ENCODE peak calls at places on chromosomes 16 and 17, in six cellular contexts. R is EL, O is progenitor cell of endocrine pancreas, A is H54, L is ELF-1, Q is substantia nigra. Y is an unnamed sample.

GRCh38 chr17:73595068-73595865 is 49.0 kb downstream of the SDK2 start:
- DNase-seq in L (peak; percentile 74), Q (no peak), R (no peak), O (peak; percentile 34), A (peak; percentile 26), Y (peak; percentile 77)

GRCh38 chr16:27228621-27229501 is 25.5 kb downstream of the KDM8 start:
- DNase-seq in O (no peak), L (no peak), R (no peak), A (no peak), Q (no peak), Y (peak; percentile 96)

GRCh38 chr16:19071811-19072777 is 4.7 kb downstream of the COQ7 start:
- DNase-seq in R (peak; percentile 48), L (peak; percentile 56), Q (peak; percentile 7), O (peak; percentile 45), A (no peak), Y (peak; percentile 70)

GRCh38 chr17:45905812-45906211 is 11.5 kb downstream of the MAPT start:
- DNase-seq in Q (no peak), L (no peak), O (no peak), R (no peak), A (no peak), Y (peak; percentile 77)

GRCh38 chr16:889586-889985 is 81.2 kb downstream of the LMF1 start:
- DNase-seq in L (no peak), A (no peak), R (no peak), Q (no peak), O (no peak), Y (no peak)

GRCh38 chr16:74455619-74456289 is 34.5 kb upstream of the CLEC18B start:
- DNase-seq in A (no peak), R (peak; percentile 63), O (no peak), Q (no peak), L (no peak), Y (no peak)

GRCh38 chr16:19085679-19086200 is 18.3 kb downstream of the COQ7 start:
- DNase-seq in A (no peak), Q (no peak), R (peak; percentile 42), O (no peak), L (peak; percentile 44), Y (no peak)

GRCh38 chr16:47627056-47627455 is 165.9 kb downstream of the PHKB start:
- DNase-seq in Q (no peak), R (no peak), O (no peak), A (no peak), L (no peak), Y (no peak)

GRCh38 chr17:73797594-73798110 is 153.4 kb upstream of the SDK2 start:
- DNase-seq in R (no peak), L (no peak), Q (no peak), O (no peak), A (no peak), Y (no peak)

GRCh38 chr17:50423553-50424159 is 2.4 kb upstream of the ACSF2 start:
- DNase-seq in O (no peak), Q (no peak), A (peak; percentile 93), R (peak; percentile 99), L (peak; percentile 37), Y (peak; percentile 44)

GRCh38 chr16:87000007-87000406 is 317.2 kb downstream of the C16orf95 start:
- DNase-seq in O (no peak), Q (no peak), A (no peak), L (no peak), R (no peak), Y (peak; percentile 63)

GRCh38 chr17:79831367-79832210 is 7.7 kb downstream of the CBX4 start:
- DNase-seq in O (no peak), A (peak; percentile 80), L (no peak), R (no peak), Q (peak; percentile 62), Y (peak; percentile 57)

GRCh38 chr17:53749178-53749577 is 73.5 kb upstream of the KIF2B start:
- DNase-seq in A (peak; percentile 57), Q (no peak), R (peak; percentile 55), L (peak; percentile 38), O (no peak), Y (peak; percentile 34)

GRCh38 chr17:56185491-56185890 is 32.2 kb downstream of the ANKFN1 start:
- DNase-seq in O (no peak), L (no peak), R (peak; percentile 75), Q (no peak), A (no peak), Y (no peak)

GRCh38 chr17:71378741-71379140 is 742.1 kb upstream of the SOX9 start:
- DNase-seq in R (no peak), A (no peak), L (peak; percentile 18), O (no peak), Q (no peak), Y (no peak)

GRCh38 chr16:88208112-88208511 is 174.6 kb upstream of the ZNF469 start:
- DNase-seq in L (no peak), O (no peak), R (no peak), A (no peak), Q (no peak), Y (no peak)

GRCh38 chr17:58873926-58874325 is 118.3 kb downstream of the PPM1E start:
- DNase-seq in R (no peak), O (no peak), Q (no peak), A (no peak), L (no peak), Y (no peak)

GRCh38 chr16:57444711-57445110 is 2.5 kb downstream of the CIAPIN1 start:
- DNase-seq in O (no peak), Q (no peak), L (no peak), R (no peak), A (no peak), Y (no peak)

GRCh38 chr16:1508494-1509167 is 15.5 kb downstream of the TELO2 start:
- DNase-seq in Q (no peak), L (no peak), R (no peak), A (no peak), O (no peak), Y (no peak)

GRCh38 chr16:48153689-48154265 is 2.0 kb downstream of the ABCC12 start:
- DNase-seq in R (no peak), Q (no peak), L (no peak), A (no peak), O (no peak), Y (no peak)

GRCh38 chr17:38605852-38606645 is at the start of gene SRCIN1:
- DNase-seq in L (peak; percentile 87), A (peak; percentile 62), Q (peak; percentile 34), O (peak; percentile 67), R (peak; percentile 46), Y (peak; percentile 84)

GRCh38 chr17:51955245-51955644 is 203.3 kb downstream of the CA10 start:
- DNase-seq in R (no peak), O (no peak), Q (no peak), A (no peak), L (no peak), Y (no peak)

GRCh38 chr16:88628512-88628974 is 9.8 kb upstream of the IL17C start:
- DNase-seq in A (no peak), R (no peak), Q (no peak), O (no peak), L (peak; percentile 88), Y (peak; percentile 54)

GRCh38 chr17:1124896-1125774 is 54.6 kb downstream of the ABR start:
- DNase-seq in R (no peak), O (no peak), L (no peak), A (no peak), Q (no peak), Y (peak; percentile 46)